ENCODE peak calls at places on chromosome 11, in seven cellular contexts. F, K, R, H, N, T and Z are unnamed samples.

GRCh38 chr11:70381872-70382842 is 16.2 kb upstream of the CTTN start:
- DNase-seq in F (no peak), K (peak), R (no peak), H (no peak), N (no peak), T (no peak), Z (no peak)

GRCh38 chr11:111283945-111284481 is 14.3 kb upstream of the POU2AF3 start:
- DNase-seq in F (peak), K (no peak), R (no peak), H (no peak), N (no peak), T (no peak), Z (no peak)

GRCh38 chr11:6992457-6993431 is 27.4 kb downstream of the ZNF214 start:
- DNase-seq in F (no peak), K (peak), R (no peak), H (peak), N (no peak), T (no peak), Z (no peak)

GRCh38 chr11:8090756-8091155 is 9.7 kb downstream of the TUB start:
- DNase-seq in F (peak), K (peak), R (peak), H (no peak), N (peak), T (peak), Z (peak)

GRCh38 chr11:2797181-2797711 is 88.3 kb downstream of the CDKN1C start:
- DNase-seq in F (peak), K (no peak), R (peak), H (peak), N (no peak), T (no peak), Z (no peak)

GRCh38 chr11:13343931-13344717 is 66.5 kb downstream of the BMAL1 start:
- DNase-seq in F (peak), K (peak), R (peak), H (peak), N (peak), T (peak), Z (peak)

GRCh38 chr11:69001301-69002081 is 11.6 kb downstream of the MRGPRF start:
- DNase-seq in F (peak), K (no peak), R (no peak), H (no peak), N (no peak), T (no peak), Z (no peak)

GRCh38 chr11:43358308-43358669 is 431 bp upstream of the TTC17 start:
- DNase-seq in F (no peak), K (no peak), R (no peak), H (no peak), N (no peak), T (no peak), Z (no peak)

GRCh38 chr11:3958301-3958700 is 102.8 kb downstream of the STIM1 start:
- DNase-seq in F (no peak), K (no peak), R (no peak), H (no peak), N (no peak), T (no peak), Z (no peak)

GRCh38 chr11:30984827-30985226 is 384.7 kb downstream of the DCDC1 start:
- DNase-seq in F (no peak), K (no peak), R (no peak), H (no peak), N (no peak), T (no peak), Z (no peak)

GRCh38 chr11:2573240-2574042 is 126.4 kb downstream of the KCNQ1OT1 start:
- DNase-seq in F (peak), K (no peak), R (no peak), H (no peak), N (no peak), T (no peak), Z (no peak)

GRCh38 chr11:26420331-26420730 is 88.4 kb downstream of the ANO3 start:
- DNase-seq in F (no peak), K (no peak), R (no peak), H (no peak), N (no peak), T (no peak), Z (no peak)

GRCh38 chr11:94602430-94603372 is 35.5 kb downstream of the PIWIL4 start:
- DNase-seq in F (peak), K (peak), R (peak), H (peak), N (no peak), T (no peak), Z (peak)

GRCh38 chr11:110349109-110349996 is 52.9 kb upstream of the RDX start:
- DNase-seq in F (no peak), K (no peak), R (peak), H (peak), N (peak), T (no peak), Z (peak)

GRCh38 chr11:107102692-107103463 is 84.6 kb upstream of the GUCY1A2 start:
- DNase-seq in F (no peak), K (no peak), R (no peak), H (no peak), N (no peak), T (no peak), Z (no peak)

GRCh38 chr11:57124912-57125311 is 56.8 kb upstream of the LRRC55 start:
- DNase-seq in F (no peak), K (peak), R (no peak), H (no peak), N (no peak), T (no peak), Z (no peak)

GRCh38 chr11:44539971-44540370 is 25.5 kb upstream of the CD82 start:
- DNase-seq in F (no peak), K (no peak), R (no peak), H (no peak), N (no peak), T (no peak), Z (no peak)

GRCh38 chr11:133966924-133967598 is 10.3 kb upstream of the IGSF9B start:
- DNase-seq in F (no peak), K (no peak), R (no peak), H (no peak), N (peak), T (no peak), Z (peak)

GRCh38 chr11:133964356-133964755 is 7.6 kb upstream of the IGSF9B start:
- DNase-seq in F (no peak), K (no peak), R (no peak), H (no peak), N (no peak), T (no peak), Z (no peak)

GRCh38 chr11:133967599-133968238 is 11.0 kb upstream of the IGSF9B start:
- DNase-seq in F (no peak), K (no peak), R (no peak), H (no peak), N (peak), T (no peak), Z (no peak)

GRCh38 chr11:133964946-133965632 is 8.3 kb upstream of the IGSF9B start:
- DNase-seq in F (no peak), K (peak), R (no peak), H (peak), N (no peak), T (no peak), Z (no peak)

GRCh38 chr11:133966147-133966546 is 9.4 kb upstream of the IGSF9B start:
- DNase-seq in F (no peak), K (no peak), R (no peak), H (no peak), N (no peak), T (no peak), Z (no peak)
- TF ChIP-seq CTCF in F (no peak), K (no peak), R (no peak), H (no peak), N (no peak), T (no peak), Z (no peak)

GRCh38 chr11:62591448-62592215 is at the start of gene TUT1:
- DNase-seq in F (peak), K (peak), R (peak), H (peak), N (peak), T (peak), Z (peak)
- TF ChIP-seq CTCF in F (no peak), K (no peak), R (no peak), H (no peak), N (no peak), T (no peak), Z (no peak)

GRCh38 chr11:85165819-85166218 is 461.3 kb downstream of the DLG2 start:
- DNase-seq in F (no peak), K (no peak), R (no peak), H (no peak), N (no peak), T (no peak), Z (no peak)
- TF ChIP-seq CTCF in F (no peak), K (no peak), R (no peak), H (no peak), N (no peak), T (no peak), Z (no peak)

GRCh38 chr11:65398362-65398910 is 12.0 kb downstream of the FRMD8 start:
- DNase-seq in F (no peak), K (no peak), R (no peak), H (no peak), N (no peak), T (no peak), Z (no peak)
- TF ChIP-seq CTCF in F (no peak), K (no peak), R (no peak), H (no peak), N (no peak), T (no peak), Z (no peak)

GRCh38 chr11:898540-899190 is 11.9 kb downstream of the CHID1 start:
- DNase-seq in F (no peak), K (peak), R (peak), H (no peak), N (no peak), T (no peak), Z (no peak)
- TF ChIP-seq CTCF in F (no peak), K (peak), R (peak), H (no peak), N (no peak), T (no peak), Z (no peak)

DNA sequence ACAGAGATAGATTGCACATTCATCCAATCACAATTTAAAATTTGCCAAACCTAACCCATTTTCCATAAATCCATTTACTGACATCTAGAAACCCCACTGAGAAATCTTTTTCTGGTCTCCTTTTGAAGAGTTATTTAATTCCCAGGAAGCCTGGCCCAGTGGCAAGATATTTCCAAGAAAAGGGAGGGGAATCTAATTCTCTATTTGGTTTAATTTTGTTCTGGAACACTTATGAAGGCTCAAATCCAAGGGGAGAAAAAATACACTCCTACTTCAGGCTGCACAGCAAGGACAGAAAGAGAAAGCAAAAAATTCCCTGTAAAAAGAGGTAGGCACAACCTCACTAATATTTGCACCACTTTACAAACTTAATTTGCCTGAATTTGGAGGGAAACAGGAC is 88.2 kb upstream of the LDLRAD3 start:
- DNase-seq in F (no peak), K (no peak), R (peak), H (no peak), N (no peak), T (no peak), Z (no peak)
- TF ChIP-seq CTCF in F (no peak), K (no peak), R (no peak), H (no peak), N (no peak), T (no peak), Z (no peak)